ENCODE peak calls at places on chromosomes 11 and 22, in seven cellular contexts. One of them, this sample, is unnamed.

GRCh38 chr22:33350961-33351360 is 292.8 kb upstream of the SYN3 start:
- DNase-seq in NCI-H2081 treated with DMSO at 0.1 percent for 48 hours: no peak
- DNase-seq in H7: no peak
- DNase-seq in gastrocnemius medialis: no peak
- DNase-seq in amniotic stem cell: no peak
- DNase-seq in NCI-H1417: no peak
- DNase-seq in M059J: no peak
- DNase-seq in this sample: no peak

GRCh38 chr11:91394718-91395414 is 829.8 kb upstream of the FAT3 start:
- DNase-seq in amniotic stem cell: no peak
- DNase-seq in M059J: peak
- DNase-seq in NCI-H2081 treated with DMSO at 0.1 percent for 48 hours: no peak
- DNase-seq in gastrocnemius medialis: no peak
- DNase-seq in H7: no peak
- DNase-seq in NCI-H1417: no peak
- DNase-seq in this sample: no peak

GRCh38 chr22:44567846-44568493 is 69.9 kb upstream of the RTL6 start:
- DNase-seq in NCI-H2081 treated with DMSO at 0.1 percent for 48 hours: no peak
- DNase-seq in amniotic stem cell: no peak
- DNase-seq in M059J: peak
- DNase-seq in gastrocnemius medialis: no peak
- DNase-seq in H7: no peak
- DNase-seq in NCI-H1417: no peak
- DNase-seq in this sample: peak

GRCh38 chr22:49663311-49663711 is 164.4 kb downstream of the BRD1 start:
- DNase-seq in M059J: no peak
- DNase-seq in NCI-H2081 treated with DMSO at 0.1 percent for 48 hours: no peak
- DNase-seq in NCI-H1417: no peak
- DNase-seq in H7: no peak
- DNase-seq in amniotic stem cell: no peak
- DNase-seq in gastrocnemius medialis: no peak
- DNase-seq in this sample: no peak

GRCh38 chr22:30195245-30196140 is 51.1 kb downstream of the LIF start:
- DNase-seq in amniotic stem cell: no peak
- DNase-seq in M059J: peak
- DNase-seq in gastrocnemius medialis: no peak
- DNase-seq in NCI-H2081 treated with DMSO at 0.1 percent for 48 hours: no peak
- DNase-seq in NCI-H1417: no peak
- DNase-seq in H7: no peak
- DNase-seq in this sample: no peak

GRCh38 chr22:44711701-44712100 is 9.7 kb downstream of the PRR5 start:
- DNase-seq in gastrocnemius medialis: no peak
- DNase-seq in NCI-H1417: no peak
- DNase-seq in M059J: no peak
- DNase-seq in H7: no peak
- DNase-seq in NCI-H2081 treated with DMSO at 0.1 percent for 48 hours: no peak
- DNase-seq in amniotic stem cell: no peak
- DNase-seq in this sample: no peak

GRCh38 chr22:26127126-26127525 is 42.1 kb upstream of the SEZ6L start:
- DNase-seq in amniotic stem cell: no peak
- DNase-seq in H7: no peak
- DNase-seq in gastrocnemius medialis: no peak
- DNase-seq in M059J: no peak
- DNase-seq in NCI-H1417: no peak
- DNase-seq in NCI-H2081 treated with DMSO at 0.1 percent for 48 hours: no peak
- DNase-seq in this sample: no peak

GRCh38 chr11:116420770-116421528 is 351.8 kb downstream of the BUD13 start:
- DNase-seq in H7: no peak
- DNase-seq in amniotic stem cell: no peak
- DNase-seq in NCI-H2081 treated with DMSO at 0.1 percent for 48 hours: no peak
- DNase-seq in NCI-H1417: no peak
- DNase-seq in M059J: peak
- DNase-seq in gastrocnemius medialis: no peak
- DNase-seq in this sample: peak

GRCh38 chr11:76512851-76513653 is 68.2 kb downstream of the EMSY start:
- DNase-seq in H7: no peak
- DNase-seq in NCI-H1417: no peak
- DNase-seq in NCI-H2081 treated with DMSO at 0.1 percent for 48 hours: no peak
- DNase-seq in gastrocnemius medialis: no peak
- DNase-seq in M059J: peak
- DNase-seq in amniotic stem cell: no peak
- DNase-seq in this sample: no peak

GRCh38 chr22:41273128-41273527 is 12.9 kb downstream of the RANGAP1 start:
- DNase-seq in amniotic stem cell: no peak
- DNase-seq in gastrocnemius medialis: no peak
- DNase-seq in NCI-H2081 treated with DMSO at 0.1 percent for 48 hours: no peak
- DNase-seq in M059J: no peak
- DNase-seq in NCI-H1417: no peak
- DNase-seq in H7: no peak
- DNase-seq in this sample: no peak

GRCh38 chr11:11717064-11717725 is 95.4 kb upstream of the GALNT18 start:
- DNase-seq in H7: no peak
- DNase-seq in M059J: no peak
- DNase-seq in gastrocnemius medialis: no peak
- DNase-seq in NCI-H2081 treated with DMSO at 0.1 percent for 48 hours: no peak
- DNase-seq in amniotic stem cell: no peak
- DNase-seq in NCI-H1417: no peak
- DNase-seq in this sample: no peak

GRCh38 chr11:130826572-130826971 is 89.7 kb downstream of the SNX19 start:
- DNase-seq in gastrocnemius medialis: no peak
- DNase-seq in M059J: no peak
- DNase-seq in NCI-H1417: no peak
- DNase-seq in amniotic stem cell: no peak
- DNase-seq in H7: no peak
- DNase-seq in NCI-H2081 treated with DMSO at 0.1 percent for 48 hours: no peak
- DNase-seq in this sample: no peak

GRCh38 chr22:37045958-37046357 is 5.6 kb upstream of the KCTD17 start:
- DNase-seq in amniotic stem cell: peak
- DNase-seq in H7: peak
- DNase-seq in gastrocnemius medialis: no peak
- DNase-seq in NCI-H2081 treated with DMSO at 0.1 percent for 48 hours: no peak
- DNase-seq in NCI-H1417: no peak
- DNase-seq in M059J: peak
- DNase-seq in this sample: no peak

GRCh38 chr22:49826603-49827306 is 918 bp downstream of the BRD1 start:
- DNase-seq in H7: peak
- DNase-seq in NCI-H1417: no peak
- DNase-seq in amniotic stem cell: no peak
- DNase-seq in NCI-H2081 treated with DMSO at 0.1 percent for 48 hours: no peak
- DNase-seq in gastrocnemius medialis: peak
- DNase-seq in M059J: peak
- DNase-seq in this sample: peak

GRCh38 chr11:68216171-68216938 is 3.3 kb upstream of the KMT5B start:
- DNase-seq in gastrocnemius medialis: peak
- DNase-seq in M059J: peak
- DNase-seq in NCI-H1417: no peak
- DNase-seq in amniotic stem cell: no peak
- DNase-seq in H7: peak
- DNase-seq in NCI-H2081 treated with DMSO at 0.1 percent for 48 hours: no peak
- DNase-seq in this sample: no peak

GRCh38 chr11:77039491-77040400 is 5.5 kb downstream of the B3GNT6 start:
- DNase-seq in amniotic stem cell: no peak
- DNase-seq in H7: peak
- DNase-seq in M059J: no peak
- DNase-seq in NCI-H1417: no peak
- DNase-seq in gastrocnemius medialis: no peak
- DNase-seq in NCI-H2081 treated with DMSO at 0.1 percent for 48 hours: no peak
- DNase-seq in this sample: no peak

GRCh38 chr11:29750392-29750791 is 266.4 kb downstream of the KCNA4 start:
- DNase-seq in amniotic stem cell: no peak
- DNase-seq in gastrocnemius medialis: no peak
- DNase-seq in NCI-H1417: no peak
- DNase-seq in NCI-H2081 treated with DMSO at 0.1 percent for 48 hours: no peak
- DNase-seq in M059J: no peak
- DNase-seq in H7: peak
- DNase-seq in this sample: no peak

GRCh38 chr11:86230196-86230813 is 14.2 kb upstream of the EED start:
- DNase-seq in gastrocnemius medialis: no peak
- DNase-seq in H7: no peak
- DNase-seq in NCI-H2081 treated with DMSO at 0.1 percent for 48 hours: no peak
- DNase-seq in NCI-H1417: no peak
- DNase-seq in M059J: peak
- DNase-seq in amniotic stem cell: no peak
- DNase-seq in this sample: no peak

GRCh38 chr11:64456509-64457320 is 97.8 kb downstream of the RPS6KA4 start:
- DNase-seq in H7: no peak
- DNase-seq in gastrocnemius medialis: no peak
- DNase-seq in amniotic stem cell: no peak
- DNase-seq in NCI-H1417: no peak
- DNase-seq in M059J: no peak
- DNase-seq in NCI-H2081 treated with DMSO at 0.1 percent for 48 hours: no peak
- DNase-seq in this sample: no peak

GRCh38 chr22:35739642-35740041 is 22.0 kb downstream of the APOL5 start:
- DNase-seq in H7: no peak
- DNase-seq in gastrocnemius medialis: peak
- DNase-seq in amniotic stem cell: no peak
- DNase-seq in M059J: peak
- DNase-seq in NCI-H2081 treated with DMSO at 0.1 percent for 48 hours: no peak
- DNase-seq in NCI-H1417: no peak
- DNase-seq in this sample: peak

GRCh38 chr11:45725776-45726606 is 60.6 kb upstream of the CHST1 start:
- DNase-seq in M059J: no peak
- DNase-seq in gastrocnemius medialis: no peak
- DNase-seq in H7: no peak
- DNase-seq in NCI-H2081 treated with DMSO at 0.1 percent for 48 hours: no peak
- DNase-seq in amniotic stem cell: no peak
- DNase-seq in NCI-H1417: no peak
- DNase-seq in this sample: no peak

GRCh38 chr11:65087216-65087615 is 3.2 kb downstream of the ZFPL1 start:
- DNase-seq in gastrocnemius medialis: no peak
- DNase-seq in amniotic stem cell: no peak
- DNase-seq in NCI-H2081 treated with DMSO at 0.1 percent for 48 hours: no peak
- DNase-seq in M059J: no peak
- DNase-seq in H7: no peak
- DNase-seq in NCI-H1417: no peak
- DNase-seq in this sample: no peak

GRCh38 chr22:36212896-36213295 is 11.3 kb upstream of the APOL4 start:
- DNase-seq in gastrocnemius medialis: no peak
- DNase-seq in H7: no peak
- DNase-seq in amniotic stem cell: no peak
- DNase-seq in M059J: no peak
- DNase-seq in NCI-H2081 treated with DMSO at 0.1 percent for 48 hours: no peak
- DNase-seq in NCI-H1417: no peak
- DNase-seq in this sample: no peak

GRCh38 chr11:115257286-115258077 is 246.7 kb downstream of the CADM1 start:
- DNase-seq in M059J: no peak
- DNase-seq in H7: peak
- DNase-seq in amniotic stem cell: no peak
- DNase-seq in gastrocnemius medialis: no peak
- DNase-seq in NCI-H1417: peak
- DNase-seq in NCI-H2081 treated with DMSO at 0.1 percent for 48 hours: no peak
- DNase-seq in this sample: no peak

GRCh38 chr11:61587541-61587941 is 6.7 kb upstream of the SYT7 start:
- DNase-seq in H7: peak
- DNase-seq in amniotic stem cell: no peak
- DNase-seq in NCI-H2081 treated with DMSO at 0.1 percent for 48 hours: no peak
- DNase-seq in NCI-H1417: peak
- DNase-seq in gastrocnemius medialis: no peak
- DNase-seq in M059J: peak
- DNase-seq in this sample: no peak

GRCh38 chr11:88695701-88696414 is 358.3 kb upstream of the CTSC start:
- DNase-seq in NCI-H2081 treated with DMSO at 0.1 percent for 48 hours: no peak
- DNase-seq in M059J: peak
- DNase-seq in gastrocnemius medialis: no peak
- DNase-seq in NCI-H1417: no peak
- DNase-seq in amniotic stem cell: no peak
- DNase-seq in H7: no peak
- DNase-seq in this sample: no peak

GRCh38 chr11:73182824-73183321 is 35.2 kb upstream of the P2RY2 start:
- DNase-seq in gastrocnemius medialis: peak
- DNase-seq in H7: peak
- DNase-seq in NCI-H1417: no peak
- DNase-seq in NCI-H2081 treated with DMSO at 0.1 percent for 48 hours: no peak
- DNase-seq in amniotic stem cell: no peak
- DNase-seq in M059J: peak
- DNase-seq in this sample: no peak

GRCh38 chr22:41380993-41381328 is 781 bp upstream of the TEF start:
- DNase-seq in H7: no peak
- DNase-seq in gastrocnemius medialis: peak
- DNase-seq in NCI-H1417: no peak
- DNase-seq in M059J: peak
- DNase-seq in NCI-H2081 treated with DMSO at 0.1 percent for 48 hours: no peak
- DNase-seq in amniotic stem cell: peak
- DNase-seq in this sample: no peak

GRCh38 chr11:5369793-5370192 is 13.8 kb upstream of the OR51M1 start:
- DNase-seq in M059J: peak
- DNase-seq in amniotic stem cell: peak
- DNase-seq in NCI-H1417: no peak
- DNase-seq in gastrocnemius medialis: no peak
- DNase-seq in H7: peak
- DNase-seq in NCI-H2081 treated with DMSO at 0.1 percent for 48 hours: no peak
- DNase-seq in this sample: no peak

GRCh38 chr11:67651976-67652895 is 1.7 kb upstream of the ACY3 start:
- DNase-seq in NCI-H2081 treated with DMSO at 0.1 percent for 48 hours: no peak
- DNase-seq in H7: no peak
- DNase-seq in M059J: peak
- DNase-seq in NCI-H1417: no peak
- DNase-seq in amniotic stem cell: no peak
- DNase-seq in gastrocnemius medialis: no peak
- DNase-seq in this sample: no peak

GRCh38 chr11:121236115-121237001 is 56.2 kb upstream of the SC5D start:
- DNase-seq in amniotic stem cell: no peak
- DNase-seq in NCI-H2081 treated with DMSO at 0.1 percent for 48 hours: no peak
- DNase-seq in H7: peak
- DNase-seq in NCI-H1417: peak
- DNase-seq in gastrocnemius medialis: no peak
- DNase-seq in M059J: peak
- DNase-seq in this sample: no peak

GRCh38 chr11:119664063-119664572 is 64.9 kb downstream of the NECTIN1 start:
- DNase-seq in NCI-H2081 treated with DMSO at 0.1 percent for 48 hours: no peak
- DNase-seq in M059J: no peak
- DNase-seq in H7: peak
- DNase-seq in NCI-H1417: peak
- DNase-seq in amniotic stem cell: no peak
- DNase-seq in gastrocnemius medialis: no peak
- DNase-seq in this sample: peak

GRCh38 chr22:37529652-37530345 is 10.6 kb upstream of the CARD10 start:
- DNase-seq in amniotic stem cell: no peak
- DNase-seq in M059J: no peak
- DNase-seq in H7: no peak
- DNase-seq in gastrocnemius medialis: no peak
- DNase-seq in NCI-H2081 treated with DMSO at 0.1 percent for 48 hours: no peak
- DNase-seq in NCI-H1417: no peak
- DNase-seq in this sample: no peak